ENCODE peak calls at places on chromosomes 1 and 21, in ten cellular contexts. U is nephron progenitor cell; A is tibial nerve; K is activated T-helper 1 cell treated with anti-CD3 and anti-CD28 coated beads, Interleukin-12 subunit alpha, Interleukin-12 subunit beta, Interleukin-2, Interleukin-4 antibody, amounts not matched to agents 30 ng/mL and 10 ng/mL and 1 ng/mL, durations not matched to agents 14 hours and 24 hours and 36 hours; P is dermis microvascular lymphatic vessel endothelial cell; L is HFFc6; M is PC-9; E is dorsolateral prefrontal cortex; Y is activated CD8-positive, alpha-beta T cell treated with anti-CD3 and anti-CD28 coated beads, Interleukin-2, amount 10 ng/mL, durations not matched to agents 7 days and 5 days; F is NCI-H1105 treated with DMSO at 0.1 percent for 48 hours. W is an unnamed sample.
A peak's percentile ranks its signal among the peaks of the same experiment; 100 is the strongest.

GRCh38 chr1:7478797-7479499 is 292.1 kb upstream of the VAMP3 start:
- DNase-seq in U (no peak), A (no peak), K (no peak), P (no peak), L (peak; percentile 74), M (no peak), E (no peak), Y (no peak), F (peak; percentile 85), W (no peak)

GRCh38 chr1:211551628-211552465 is 27.1 kb downstream of the SLC30A1 start:
- DNase-seq in U (no peak), A (no peak), K (no peak), P (peak; percentile 46), L (no peak), M (peak; percentile 86), E (no peak), Y (no peak), F (no peak), W (no peak)

GRCh38 chr1:35725591-35725990 is 6.9 kb upstream of the C1orf216 start:
- DNase-seq in U (peak; percentile 47), A (no peak), K (no peak), P (no peak), L (no peak), M (no peak), E (peak; percentile 80), Y (no peak), F (no peak), W (no peak)

GRCh38 chr1:88111806-88112205 is 572.3 kb upstream of the PKN2 start:
- DNase-seq in U (no peak), A (no peak), K (no peak), P (no peak), L (no peak), M (no peak), E (no peak), Y (no peak), F (no peak), W (no peak)

GRCh38 chr1:203340112-203340804 is 10.7 kb downstream of the FMOD start:
- DNase-seq in U (peak; percentile 68), A (no peak), K (peak; percentile 45), P (peak; percentile 84), L (peak; percentile 78), M (peak; percentile 67), E (peak; percentile 62), Y (peak; percentile 75), F (peak; percentile 91), W (peak; percentile 72)

GRCh38 chr21:44926364-44927101 is 5.8 kb upstream of the ITGB2 start:
- DNase-seq in U (no peak), A (no peak), K (peak; percentile 58), P (no peak), L (peak; percentile 15), M (no peak), E (no peak), Y (peak; percentile 72), F (no peak), W (no peak)

GRCh38 chr1:151164732-151165280 is 896 bp downstream of the LYSMD1 start:
- DNase-seq in U (no peak), A (no peak), K (no peak), P (no peak), L (no peak), M (no peak), E (no peak), Y (no peak), F (no peak), W (no peak)

GRCh38 chr1:154263465-154264332 is 8.7 kb upstream of the HAX1 start:
- DNase-seq in U (no peak), A (no peak), K (no peak), P (peak; percentile 14), L (no peak), M (no peak), E (no peak), Y (no peak), F (no peak), W (no peak)

GRCh38 chr1:173527151-173527826 is 50.2 kb downstream of the PRDX6 start:
- DNase-seq in U (no peak), A (peak; percentile 69), K (no peak), P (peak; percentile 12), L (no peak), M (peak; percentile 16), E (no peak), Y (no peak), F (peak; percentile 30), W (no peak)

GRCh38 chr1:34113887-34114286 is 51.1 kb downstream of the CSMD2 start:
- DNase-seq in U (no peak), A (no peak), K (no peak), P (no peak), L (peak; percentile 30), M (no peak), E (no peak), Y (no peak), F (peak; percentile 46), W (peak; percentile 20)

GRCh38 chr1:225480825-225481434 is 53.1 kb upstream of the LBR start:
- DNase-seq in U (peak; percentile 67), A (no peak), K (no peak), P (peak; percentile 61), L (peak; percentile 13), M (peak; percentile 81), E (no peak), Y (peak; percentile 70), F (peak; percentile 87), W (no peak)

GRCh38 chr1:242842094-242842493 is 317.6 kb upstream of the PLD5 start:
- DNase-seq in U (no peak), A (no peak), K (no peak), P (no peak), L (no peak), M (no peak), E (no peak), Y (no peak), F (no peak), W (no peak)

GRCh38 chr1:89955806-89956205 is 39.1 kb upstream of the ZNF326 start:
- DNase-seq in U (no peak), A (no peak), K (no peak), P (no peak), L (no peak), M (no peak), E (no peak), Y (no peak), F (no peak), W (no peak)

GRCh38 chr1:54463259-54464030 is 57.3 kb upstream of the SSBP3 start:
- DNase-seq in U (no peak), A (no peak), K (no peak), P (no peak), L (no peak), M (no peak), E (no peak), Y (no peak), F (no peak), W (no peak)

W was measured in neuronal stem cell.